ENCODE peak calls at places on chromosomes 12 and 14, in six cellular contexts. One of them, this sample, is unnamed.

GRCh38 chr12:101854747-101855146 is 22.6 kb upstream of the DRAM1 start:
- DNase-seq in HepG2: no peak
- DNase-seq in SK-N-SH: no peak
- DNase-seq in HCT116: no peak
- DNase-seq in K562: peak
- DNase-seq in H1: no peak
- DNase-seq in this sample: no peak

GRCh38 chr14:59265808-59266207 is 77.3 kb downstream of the DAAM1 start:
- DNase-seq in HepG2: no peak
- DNase-seq in SK-N-SH: no peak
- DNase-seq in HCT116: no peak
- DNase-seq in K562: no peak
- DNase-seq in H1: no peak
- DNase-seq in this sample: no peak

GRCh38 chr14:34220921-34221320 is 241.1 kb downstream of the SPTSSA start:
- DNase-seq in HepG2: no peak
- DNase-seq in SK-N-SH: no peak
- DNase-seq in HCT116: no peak
- DNase-seq in K562: no peak
- DNase-seq in H1: no peak
- DNase-seq in this sample: no peak

GRCh38 chr14:36183402-36183801 is 6.9 kb upstream of the PTCSC3 start:
- DNase-seq in HepG2: no peak
- DNase-seq in SK-N-SH: no peak
- DNase-seq in HCT116: no peak
- DNase-seq in K562: no peak
- DNase-seq in H1: no peak
- DNase-seq in this sample: no peak

GRCh38 chr12:2666846-2667245 is 127.9 kb upstream of the FKBP4 start:
- DNase-seq in HepG2: no peak
- DNase-seq in SK-N-SH: no peak
- DNase-seq in HCT116: no peak
- DNase-seq in K562: no peak
- DNase-seq in H1: no peak
- DNase-seq in this sample: no peak

GRCh38 chr12:104565606-104566243 is 109.0 kb downstream of the CHST11 start:
- DNase-seq in HepG2: no peak
- DNase-seq in SK-N-SH: no peak
- DNase-seq in HCT116: no peak
- DNase-seq in K562: no peak
- DNase-seq in H1: no peak
- DNase-seq in this sample: no peak

GRCh38 chr12:76144253-76144564 is 59.7 kb upstream of the NAP1L1 start:
- DNase-seq in HepG2: no peak
- DNase-seq in SK-N-SH: peak
- DNase-seq in HCT116: no peak
- DNase-seq in K562: peak
- DNase-seq in H1: no peak
- DNase-seq in this sample: peak

GRCh38 chr14:83707056-83707455 is 1822.9 kb upstream of the FLRT2 start:
- DNase-seq in HepG2: no peak
- DNase-seq in SK-N-SH: no peak
- DNase-seq in HCT116: no peak
- DNase-seq in K562: no peak
- DNase-seq in H1: no peak
- DNase-seq in this sample: no peak

GRCh38 chr12:34327671-34328070 is 305.4 kb downstream of the ALG10 start:
- DNase-seq in HepG2: no peak
- DNase-seq in SK-N-SH: no peak
- DNase-seq in HCT116: no peak
- DNase-seq in K562: no peak
- DNase-seq in H1: no peak
- DNase-seq in this sample: no peak

GRCh38 chr14:52961060-52961639 is 10.3 kb upstream of the FERMT2 start:
- DNase-seq in HepG2: peak
- DNase-seq in SK-N-SH: peak
- DNase-seq in HCT116: peak
- DNase-seq in K562: peak
- DNase-seq in H1: peak
- DNase-seq in this sample: peak

GRCh38 chr12:82818276-82819035 is 131.8 kb downstream of the TMTC2 start:
- DNase-seq in HepG2: no peak
- DNase-seq in SK-N-SH: no peak
- DNase-seq in HCT116: no peak
- DNase-seq in K562: no peak
- DNase-seq in H1: no peak
- DNase-seq in this sample: no peak
- TF ChIP-seq JUND in HepG2: no peak
- TF ChIP-seq JUND in SK-N-SH: no peak
- TF ChIP-seq JUND in HCT116: no peak
- TF ChIP-seq JUND in K562: no peak
- TF ChIP-seq JUND in H1: no peak
- TF ChIP-seq JUND in this sample: no peak

DNA sequence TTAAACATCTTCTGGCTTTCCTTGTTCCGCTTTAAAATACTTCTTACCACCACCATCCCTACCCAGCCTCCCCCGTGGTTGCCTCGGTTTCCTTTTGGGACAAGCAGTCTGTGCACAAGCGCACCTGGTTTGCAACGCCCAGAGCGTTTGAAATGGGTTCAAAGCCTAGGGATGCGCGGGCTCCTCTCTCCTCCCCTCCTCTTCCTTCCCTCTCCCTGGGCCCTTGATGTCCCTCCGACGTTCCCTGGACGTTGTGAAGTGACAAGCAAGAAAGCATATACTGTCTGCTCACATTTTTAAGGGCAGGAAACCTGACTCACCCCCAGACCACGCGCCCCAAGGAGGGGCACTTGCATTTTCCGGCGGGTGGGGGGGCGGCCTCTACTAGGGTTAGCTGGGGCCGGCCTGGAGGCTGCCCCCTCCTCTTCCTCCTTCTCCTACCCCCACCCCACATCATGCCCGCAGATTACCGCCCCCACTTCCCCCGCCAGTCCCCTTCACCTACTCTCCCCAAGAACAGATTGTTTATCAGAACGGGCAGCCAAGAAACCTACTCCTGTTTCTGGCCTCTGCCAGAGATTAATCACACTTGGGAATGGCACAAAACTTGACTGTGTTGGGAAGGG is 9.5 kb upstream of the IRF2BPL start:
- DNase-seq in HepG2: no peak
- DNase-seq in SK-N-SH: no peak
- DNase-seq in HCT116: no peak
- DNase-seq in K562: no peak
- DNase-seq in H1: peak
- DNase-seq in this sample: no peak
- TF ChIP-seq JUND in HepG2: no peak
- TF ChIP-seq JUND in SK-N-SH: peak
- TF ChIP-seq JUND in HCT116: no peak
- TF ChIP-seq JUND in K562: no peak
- TF ChIP-seq JUND in H1: no peak
- TF ChIP-seq JUND in this sample: no peak

GRCh38 chr12:95574799-95575452 is 23.6 kb upstream of the USP44 start:
- DNase-seq in HepG2: peak
- DNase-seq in SK-N-SH: peak
- DNase-seq in HCT116: peak
- DNase-seq in K562: peak
- DNase-seq in H1: no peak
- DNase-seq in this sample: peak
- TF ChIP-seq JUND in HepG2: no peak
- TF ChIP-seq JUND in SK-N-SH: no peak
- TF ChIP-seq JUND in HCT116: no peak
- TF ChIP-seq JUND in K562: no peak
- TF ChIP-seq JUND in H1: no peak
- TF ChIP-seq JUND in this sample: no peak

GRCh38 chr14:79543966-79544365 is 667.3 kb downstream of the DIO2 start:
- DNase-seq in HepG2: no peak
- DNase-seq in SK-N-SH: peak
- DNase-seq in HCT116: no peak
- DNase-seq in K562: no peak
- DNase-seq in H1: peak
- DNase-seq in this sample: peak
- TF ChIP-seq JUND in HepG2: no peak
- TF ChIP-seq JUND in SK-N-SH: no peak
- TF ChIP-seq JUND in HCT116: no peak
- TF ChIP-seq JUND in K562: no peak
- TF ChIP-seq JUND in H1: peak
- TF ChIP-seq JUND in this sample: no peak

DNA sequence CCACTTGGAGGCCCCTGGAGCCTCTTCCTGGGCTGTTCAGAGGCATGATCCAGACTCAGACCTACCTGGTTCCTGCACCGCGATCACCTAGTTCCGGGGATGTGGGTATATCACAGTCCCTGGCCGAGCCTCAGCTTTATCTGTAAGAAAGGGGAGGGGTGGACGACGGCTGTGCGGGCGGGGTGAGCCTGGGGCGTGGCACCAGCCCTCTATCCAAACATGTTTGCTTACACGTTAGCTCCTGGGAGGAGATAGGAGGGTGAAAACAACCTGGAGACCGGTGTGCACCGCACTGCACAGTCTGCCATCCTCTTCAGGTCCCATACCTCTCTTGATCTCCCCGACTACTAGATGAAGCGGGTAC is 1.2 kb downstream of the ANKRD9 start:
- DNase-seq in HepG2: peak
- DNase-seq in SK-N-SH: no peak
- DNase-seq in HCT116: no peak
- DNase-seq in K562: peak
- DNase-seq in H1: no peak
- DNase-seq in this sample: peak
- TF ChIP-seq JUND in HepG2: no peak
- TF ChIP-seq JUND in SK-N-SH: no peak
- TF ChIP-seq JUND in HCT116: no peak
- TF ChIP-seq JUND in K562: no peak
- TF ChIP-seq JUND in H1: no peak
- TF ChIP-seq JUND in this sample: no peak

DNA sequence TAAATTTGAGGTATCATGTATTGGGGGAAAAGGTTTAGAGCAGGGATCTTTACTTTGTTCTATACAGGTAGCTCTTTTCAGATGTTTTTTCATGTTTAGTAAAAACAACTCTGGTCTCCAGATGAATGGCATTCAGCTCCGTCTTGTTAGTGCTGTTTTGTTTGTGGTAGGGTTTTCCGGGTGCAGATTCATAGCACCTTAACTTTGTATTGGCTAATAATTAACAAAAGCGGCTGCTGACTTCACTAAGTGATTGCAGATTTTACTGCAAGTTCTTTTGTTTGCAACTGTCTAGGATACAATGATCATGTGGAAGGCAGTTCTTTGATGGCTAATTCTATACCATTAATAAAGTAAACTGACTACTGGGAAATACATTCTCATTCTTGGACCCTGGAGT is 32.2 kb upstream of the BHLHE41 start:
- DNase-seq in HepG2: no peak
- DNase-seq in SK-N-SH: no peak
- DNase-seq in HCT116: no peak
- DNase-seq in K562: no peak
- DNase-seq in H1: no peak
- DNase-seq in this sample: no peak
- TF ChIP-seq JUND in HepG2: no peak
- TF ChIP-seq JUND in SK-N-SH: no peak
- TF ChIP-seq JUND in HCT116: no peak
- TF ChIP-seq JUND in K562: no peak
- TF ChIP-seq JUND in H1: no peak
- TF ChIP-seq JUND in this sample: no peak